ENCODE peak calls at places on chromosome 15, in six cellular contexts. E is H9, H is H1, I is neuronal stem cell, O is trophoblast cell, X is mesenchymal stem cell. D is an unnamed sample.

GRCh38 chr15:60004846-60005351 is 788 bp downstream of the FOXB1 start:
- DNase-seq in H (no peak), I (peak), E (peak), O (peak), X (peak), D (peak)

GRCh38 chr15:76939715-76940114 is 8.2 kb downstream of the RCN2 start:
- DNase-seq in E (no peak), O (no peak), H (no peak), X (peak), I (no peak), D (peak)

GRCh38 chr15:90660195-90660995 is 56.8 kb upstream of the BLM start:
- DNase-seq in X (peak), H (no peak), E (peak), O (peak), I (no peak), D (peak)

GRCh38 chr15:36917411-36918267 is 182.7 kb downstream of the MEIS2 start:
- DNase-seq in E (no peak), O (no peak), X (no peak), I (no peak), H (no peak), D (no peak)

GRCh38 chr15:49621327-49622210 is 721 bp downstream of the DTWD1 start:
- DNase-seq in H (no peak), I (no peak), X (peak), E (no peak), O (no peak), D (no peak)

GRCh38 chr15:66650433-66650832 is 51.6 kb upstream of the SMAD6 start:
- DNase-seq in H (no peak), I (no peak), E (no peak), O (peak), X (peak), D (no peak)

GRCh38 chr15:61916104-61916503 is 144.1 kb downstream of the VPS13C start:
- DNase-seq in E (no peak), I (no peak), X (peak), O (no peak), H (no peak), D (peak)

GRCh38 chr15:45644437-45644836 is 9.6 kb downstream of the SQOR start:
- DNase-seq in O (no peak), H (no peak), X (no peak), I (no peak), E (no peak), D (no peak)

GRCh38 chr15:91885054-91885453 is 31.5 kb downstream of the SLCO3A1 start:
- DNase-seq in E (peak), O (no peak), I (no peak), X (no peak), H (no peak), D (no peak)
- H3K14ac ChIP-seq in E (no peak), O (no peak), I (peak), X (no peak), H (no peak), D (peak)

DNA sequence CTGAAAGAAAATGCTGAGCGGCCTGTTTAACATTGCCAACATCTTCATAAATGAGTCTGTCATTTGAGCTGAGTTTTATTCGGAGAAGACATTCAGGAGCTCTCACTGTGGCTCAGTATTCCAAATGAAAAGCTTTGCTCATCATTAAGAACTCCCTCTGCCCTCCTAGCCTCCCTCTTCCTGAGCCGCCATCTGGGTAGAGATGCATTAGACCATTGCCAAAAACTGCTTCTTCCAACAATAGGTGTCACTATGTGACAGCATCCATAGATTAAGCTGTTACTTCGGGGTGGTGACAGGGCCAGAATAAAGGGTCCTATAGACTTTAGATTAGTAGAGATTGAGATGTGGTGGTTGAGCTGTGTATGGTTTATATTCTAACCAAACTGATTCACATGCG is 501.4 kb upstream of the NR2F2 start:
- DNase-seq in X (no peak), E (no peak), O (no peak), I (no peak), H (no peak), D (no peak)
- H3K14ac ChIP-seq in X (no peak), E (no peak), O (no peak), I (no peak), H (no peak), D (no peak)

DNA sequence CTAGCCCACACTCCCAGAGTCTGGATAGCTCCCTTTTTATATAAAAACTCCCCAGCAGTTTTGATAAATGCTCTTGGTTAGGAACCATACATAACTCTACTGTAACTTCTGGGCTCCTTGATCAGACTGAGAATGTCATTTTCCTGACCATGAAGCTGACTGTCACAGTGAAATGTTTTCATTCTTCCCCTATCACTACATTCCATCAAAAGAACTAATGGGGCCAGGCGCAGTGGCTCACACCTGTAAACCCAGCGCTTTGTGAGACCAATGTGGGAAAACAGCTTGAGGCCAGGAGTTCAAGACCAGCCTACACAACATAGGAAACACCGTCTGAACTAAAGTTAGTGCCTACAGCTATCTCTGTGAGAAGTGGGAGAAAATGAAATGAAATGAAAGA is 72.8 kb upstream of the MYO5C start:
- DNase-seq in X (no peak), I (no peak), O (peak), H (no peak), E (no peak), D (no peak)
- H3K14ac ChIP-seq in X (no peak), I (no peak), O (no peak), H (no peak), E (no peak), D (no peak)

GRCh38 chr15:84797801-84798200 is 19.4 kb upstream of the ALPK3 start:
- DNase-seq in O (no peak), I (no peak), H (no peak), E (no peak), X (no peak), D (no peak)

GRCh38 chr15:84799511-84800187 is 17.5 kb upstream of the ALPK3 start:
- DNase-seq in X (no peak), I (no peak), E (no peak), H (no peak), O (no peak), D (no peak)

GRCh38 chr15:84797212-84797611 is 19.9 kb upstream of the ALPK3 start:
- DNase-seq in E (no peak), H (no peak), I (no peak), X (peak), O (no peak), D (peak)

GRCh38 chr15:84800365-84800806 is 16.8 kb upstream of the ALPK3 start:
- DNase-seq in H (no peak), E (no peak), O (no peak), X (no peak), I (no peak), D (no peak)

DNA sequence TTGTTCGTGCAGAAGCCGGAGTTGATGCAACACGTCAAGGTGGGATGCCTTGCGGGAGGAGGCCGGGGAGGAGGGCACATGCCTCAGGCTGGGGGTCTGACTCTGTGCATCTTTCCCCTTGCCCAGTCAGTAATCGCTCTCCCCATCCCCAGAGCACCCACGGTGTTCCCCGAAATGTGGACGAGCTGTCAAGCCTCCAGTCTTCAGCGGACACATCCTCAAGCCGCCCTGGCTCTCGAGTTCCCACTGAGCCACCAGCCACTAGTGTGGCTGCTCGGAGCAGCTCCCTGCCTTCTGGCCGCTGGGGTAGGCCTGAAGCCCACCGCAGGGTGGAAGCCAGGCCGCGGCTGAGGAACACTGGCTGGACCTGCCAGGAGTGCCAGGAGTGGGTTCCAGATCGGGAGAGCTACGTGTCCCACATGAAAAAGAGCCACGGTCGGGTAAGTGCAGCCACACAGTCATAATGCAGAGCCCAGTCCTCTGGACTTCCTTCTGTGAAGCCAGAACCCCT is 18.7 kb upstream of the ALPK3 start:
- DNase-seq in I (no peak), X (no peak), H (no peak), O (no peak), E (no peak), D (no peak)
- H3K14ac ChIP-seq in I (no peak), X (no peak), H (no peak), O (no peak), E (no peak), D (no peak)

GRCh38 chr15:80266745-80267144 is 14.7 kb upstream of the CTXND1 start:
- DNase-seq in O (no peak), I (no peak), E (no peak), X (no peak), H (no peak), D (no peak)
- H3K14ac ChIP-seq in O (no peak), I (no peak), E (no peak), X (no peak), H (no peak), D (no peak)

DNA sequence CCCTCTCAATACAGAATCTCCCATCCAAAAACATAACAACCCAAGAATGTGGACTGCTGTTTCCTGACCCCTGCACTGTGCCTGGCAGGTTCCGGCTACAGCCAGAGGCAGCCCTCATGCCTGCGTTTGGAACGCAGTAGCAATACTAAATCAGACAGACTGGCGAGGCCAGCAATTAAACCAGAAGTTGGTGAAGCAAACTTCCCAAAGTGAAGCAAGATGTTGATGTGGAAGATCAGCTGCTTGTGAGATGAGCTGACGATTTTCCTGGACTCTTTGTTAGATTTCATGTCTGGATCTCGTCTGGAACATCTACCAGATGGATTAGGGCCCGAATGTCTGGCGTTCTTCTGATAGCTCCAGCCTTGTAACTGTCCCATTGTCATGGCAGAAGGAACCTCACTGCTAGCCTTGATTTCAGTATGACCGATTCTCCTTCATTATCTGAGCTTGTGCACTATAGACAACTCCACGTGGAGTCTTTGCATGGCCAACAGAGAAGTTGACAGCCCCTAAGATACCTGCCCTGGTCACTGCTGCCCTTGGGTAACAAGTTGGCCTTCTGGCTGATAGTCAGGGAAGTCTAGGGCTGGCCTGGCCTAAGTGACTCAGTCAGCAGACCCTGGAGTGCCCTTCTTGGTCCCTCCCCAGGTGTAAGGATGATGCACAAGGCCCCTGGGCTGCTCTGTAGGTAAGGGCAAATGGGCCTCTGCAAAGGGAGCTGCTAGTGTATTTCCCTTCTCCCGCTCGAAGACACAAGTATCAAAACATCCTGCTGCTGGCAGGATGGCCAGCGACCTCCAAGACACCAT is 126.5 kb downstream of the ADAMTS17 start:
- DNase-seq in X (no peak), O (no peak), H (no peak), E (no peak), I (no peak), D (no peak)
- H3K14ac ChIP-seq in X (no peak), O (no peak), H (no peak), E (no peak), I (no peak), D (no peak)

DNA sequence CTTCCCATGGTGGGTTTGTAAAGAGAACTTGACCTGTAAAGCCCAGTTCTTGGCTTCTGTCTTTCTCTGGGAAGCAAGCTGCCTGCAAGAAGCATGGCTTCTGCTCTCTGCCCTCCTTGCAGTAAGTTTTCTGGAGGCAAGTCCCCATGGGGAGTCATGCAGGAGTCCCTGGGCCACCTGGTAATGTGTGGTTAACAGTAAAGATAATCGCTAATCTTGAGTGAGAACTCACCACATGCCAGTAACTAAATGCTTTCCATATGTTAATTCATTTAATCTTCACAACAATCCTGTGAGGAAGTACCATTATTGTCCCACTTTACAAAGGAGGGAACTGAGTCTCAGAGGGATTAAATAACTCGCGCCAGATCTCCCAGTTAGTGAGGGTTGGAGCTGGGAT is 4.2 kb downstream of the CAPN3 start:
- DNase-seq in I (no peak), E (peak), H (peak), O (no peak), X (no peak), D (no peak)
- H3K14ac ChIP-seq in I (no peak), E (no peak), H (no peak), O (no peak), X (no peak), D (no peak)

DNA sequence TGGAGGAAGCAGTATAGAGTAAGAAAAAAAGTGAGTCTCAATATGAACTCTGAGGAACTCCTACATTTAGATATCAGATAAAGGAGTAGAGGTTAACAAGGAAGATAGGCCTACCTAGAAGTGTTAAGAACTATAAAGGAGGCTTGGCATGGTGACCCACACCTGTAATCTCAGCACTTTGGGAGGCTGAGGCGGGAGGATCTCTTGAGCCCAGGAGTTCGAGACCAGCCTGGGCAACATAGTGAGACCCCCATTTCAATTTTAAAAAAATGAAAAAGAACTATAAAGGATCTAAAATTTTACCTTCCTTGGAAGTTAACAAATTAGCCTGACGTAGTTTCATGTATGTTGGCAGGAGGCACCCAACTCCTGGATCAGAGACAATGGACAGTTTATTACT is 14.5 kb downstream of the IREB2 start:
- DNase-seq in X (no peak), I (no peak), E (no peak), O (no peak), H (no peak), D (no peak)
- H3K14ac ChIP-seq in X (no peak), I (no peak), E (no peak), O (no peak), H (no peak), D (no peak)